ENCODE peak calls at places on chromosomes 16 and 17, in seven cellular contexts. C, B, W, K, D, U and J are unnamed samples. For H3K36me3, the result is how much of the 10 kb centered on the place peaks cover.

GRCh38 chr16:47779201-47780016 is 318.3 kb downstream of the PHKB start:
- DNase-seq in C (no peak), U (no peak), W (no peak), D (no peak), K (peak), B (no peak), J (no peak)

GRCh38 chr17:16287563-16288027 is 65.7 kb downstream of the CENPV start:
- DNase-seq in D (no peak), W (no peak), B (no peak), K (peak), U (peak), C (no peak), J (no peak)

GRCh38 chr17:39722965-39723848 is 7.1 kb downstream of the MIEN1 start:
- DNase-seq in K (no peak), C (no peak), U (peak), B (no peak), W (peak), D (peak), J (no peak)

GRCh38 chr17:45867171-45867570 is 22.5 kb downstream of the SPPL2C start:
- DNase-seq in C (no peak), W (no peak), U (no peak), K (no peak), D (no peak), B (no peak), J (no peak)

GRCh38 chr17:14046978-14047377 is 22.3 kb upstream of the COX10 start:
- DNase-seq in C (no peak), B (no peak), D (no peak), U (no peak), K (no peak), W (no peak), J (no peak)

GRCh38 chr17:55883112-55883511 is 132.3 kb downstream of the PCTP start:
- DNase-seq in D (no peak), K (no peak), U (no peak), W (no peak), C (peak), B (no peak), J (no peak)

GRCh38 chr17:70767102-70767701 is 597.9 kb downstream of the KCNJ2 start:
- DNase-seq in B (no peak), U (no peak), K (peak), W (no peak), D (no peak), C (peak), J (no peak)

GRCh38 chr17:50947844-50948514 is 81.8 kb upstream of the TOB1 start:
- DNase-seq in U (peak), B (no peak), K (peak), D (peak), W (peak), C (no peak), J (peak)

GRCh38 chr17:68783861-68784260 is 171.3 kb downstream of the ABCA8 start:
- DNase-seq in D (no peak), W (no peak), B (no peak), K (no peak), U (no peak), C (no peak), J (no peak)

GRCh38 chr16:2787961-2788360 is 601 bp upstream of the PRSS33 start:
- DNase-seq in U (no peak), D (peak), K (no peak), B (no peak), W (no peak), C (no peak), J (no peak)

GRCh38 chr16:2787406-2787805 is at the start of gene PRSS33:
- DNase-seq in B (no peak), U (no peak), K (no peak), D (peak), C (peak), W (no peak), J (no peak)

GRCh38 chr16:2792945-2793344 is 5.3 kb upstream of the PRSS41 start:
- DNase-seq in W (no peak), C (no peak), D (no peak), K (no peak), U (no peak), B (no peak), J (no peak)

GRCh38 chr16:2790631-2791030 is 3.3 kb upstream of the PRSS33 start:
- DNase-seq in B (no peak), C (no peak), K (no peak), D (peak), W (no peak), U (no peak), J (no peak)

GRCh38 chr16:2791174-2791573 is 3.8 kb upstream of the PRSS33 start:
- DNase-seq in D (peak), W (no peak), C (no peak), B (no peak), K (no peak), U (no peak), J (no peak)
- H3K36me3 ChIP-seq in D (under half), W (under half), C (under half), B (under half), K (under half), U (under half), J (under half)

GRCh38 chr17:82815354-82815753 is 24.5 kb downstream of the ZNF750 start:
- DNase-seq in U (peak), C (no peak), W (peak), B (no peak), D (no peak), K (no peak), J (no peak)

GRCh38 chr17:82814834-82815233 is 25.0 kb downstream of the ZNF750 start:
- DNase-seq in K (no peak), D (no peak), W (peak), B (no peak), U (peak), C (no peak), J (no peak)

GRCh38 chr17:82817947-82818346 is 21.9 kb downstream of the ZNF750 start:
- DNase-seq in B (no peak), W (peak), D (no peak), C (no peak), K (no peak), U (no peak), J (no peak)

GRCh38 chr17:82816358-82816757 is 23.5 kb downstream of the ZNF750 start:
- DNase-seq in U (no peak), B (no peak), K (no peak), D (no peak), C (no peak), W (no peak), J (no peak)

GRCh38 chr17:82815790-82816305 is 24.0 kb downstream of the ZNF750 start:
- DNase-seq in D (no peak), B (no peak), K (no peak), W (no peak), C (no peak), U (peak), J (no peak)
- H3K36me3 ChIP-seq in D (under half), B (half or more), K (under half), W (under half), C (under half), U (under half), J (half or more)

GRCh38 chr16:31702796-31703195 is 170.8 kb upstream of the ZNF267 start:
- DNase-seq in U (no peak), B (no peak), W (no peak), C (no peak), D (no peak), K (no peak), J (no peak)
- H3K36me3 ChIP-seq in U (under half), B (half or more), W (under half), C (under half), D (under half), K (under half), J (under half)

DNA sequence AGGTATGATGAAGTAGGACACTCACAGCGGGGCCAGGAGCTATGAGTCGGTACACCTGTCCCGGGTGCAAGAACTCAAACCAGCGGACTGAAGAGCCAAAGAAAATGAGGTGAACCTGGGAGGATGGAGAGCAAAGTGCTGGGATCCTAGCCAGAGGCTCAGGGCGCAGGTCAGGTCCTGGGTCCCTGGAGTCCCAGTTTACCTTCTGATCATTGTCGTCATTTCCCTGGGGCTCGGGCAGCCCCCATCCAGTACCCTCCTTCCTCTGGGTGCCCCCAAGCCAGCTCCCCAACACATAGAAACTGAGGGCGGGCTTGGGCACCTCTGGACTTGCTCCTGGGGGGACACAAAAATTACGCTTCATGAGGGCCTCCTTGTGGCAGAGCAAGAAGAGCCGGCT is 16.2 kb downstream of the CTC1 start:
- DNase-seq in B (no peak), D (no peak), U (no peak), W (no peak), C (no peak), K (no peak), J (no peak)
- H3K36me3 ChIP-seq in B (half or more), D (under half), U (under half), W (half or more), C (under half), K (under half), J (half or more)

GRCh38 chr16:2087426-2088191 is 39.8 kb downstream of the TSC2 start:
- DNase-seq in W (no peak), K (peak), C (no peak), U (peak), B (no peak), D (no peak), J (no peak)

GRCh38 chr16:2086136-2086742 is 38.5 kb downstream of the TSC2 start:
- DNase-seq in K (no peak), W (no peak), U (no peak), D (no peak), C (no peak), B (no peak), J (no peak)

GRCh38 chr16:2085669-2086068 is 37.9 kb downstream of the TSC2 start:
- DNase-seq in D (no peak), C (no peak), U (no peak), B (no peak), K (no peak), W (no peak), J (no peak)

GRCh38 chr16:2088192-2088631 is 40.4 kb downstream of the TSC2 start:
- DNase-seq in B (no peak), C (no peak), K (no peak), W (no peak), U (no peak), D (no peak), J (no peak)

DNA sequence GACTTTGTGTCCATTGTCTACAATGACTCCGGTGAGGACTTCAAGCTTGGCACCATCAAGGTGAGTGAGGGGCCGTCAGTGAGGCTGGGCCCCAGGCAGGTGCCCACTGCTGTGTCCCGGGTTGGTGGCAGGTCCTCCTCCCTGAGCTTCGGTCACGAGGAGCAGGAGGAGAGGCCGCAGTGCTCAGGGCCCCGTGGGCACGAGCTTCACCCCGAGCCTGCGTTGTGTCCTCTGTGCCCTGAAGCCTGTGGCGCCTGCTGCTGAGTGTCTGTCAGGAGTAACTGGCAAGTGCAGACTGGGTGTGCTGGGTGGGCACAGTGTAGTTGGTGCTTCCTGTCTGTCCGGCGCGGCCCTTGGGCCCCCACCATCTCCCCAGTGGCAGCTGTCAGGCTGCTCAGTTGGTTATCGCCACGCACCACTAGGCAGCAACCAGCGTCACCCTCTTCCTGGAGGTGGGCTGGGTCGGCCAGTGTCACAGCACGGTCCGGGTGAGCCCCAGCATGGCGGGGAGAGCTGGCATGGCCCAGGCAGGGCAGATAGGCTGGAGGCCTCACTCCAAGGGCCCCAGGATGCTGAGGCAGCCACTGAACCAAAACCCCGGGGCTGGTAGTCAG is 39.1 kb downstream of the TSC2 start:
- DNase-seq in K (no peak), C (no peak), D (no peak), B (no peak), U (no peak), W (no peak), J (no peak)
- H3K36me3 ChIP-seq in K (under half), C (under half), D (under half), B (half or more), U (under half), W (under half), J (half or more)

GRCh38 chr16:1392826-1393225 is 21.7 kb downstream of the UNKL start:
- DNase-seq in U (no peak), K (no peak), B (no peak), D (no peak), C (no peak), W (no peak), J (no peak)
- H3K36me3 ChIP-seq in U (under half), K (under half), B (under half), D (under half), C (under half), W (under half), J (half or more)

GRCh38 chr16:87412996-87413421 is 20.9 kb downstream of the MAP1LC3B start:
- DNase-seq in K (no peak), B (no peak), U (no peak), W (no peak), C (no peak), D (no peak), J (peak)
- H3K36me3 ChIP-seq in K (under half), B (half or more), U (under half), W (half or more), C (under half), D (under half), J (half or more)